ENCODE peak calls at places on chromosomes 7 and 10, in four cellular contexts. H is A549, S is K562, U is GM12878. N is an unnamed sample.

GRCh38 chr7:98618786-98619185 is 1.7 kb downstream of the NPTX2 start:
- DNase-seq in H (no peak), S (no peak), U (no peak), N (no peak)

GRCh38 chr7:155002411-155003214 is at the start of gene PAXIP1:
- DNase-seq in H (peak; percentile 57), S (peak; percentile 94), U (no peak), N (peak; percentile 29)

GRCh38 chr7:27745064-27745583 is 5.2 kb downstream of the TAX1BP1 start:
- DNase-seq in H (peak; percentile 90), S (no peak), U (no peak), N (peak; percentile 92)

GRCh38 chr10:14681305-14681704 is 93.4 kb downstream of the FAM107B start:
- DNase-seq in H (no peak), S (no peak), U (no peak), N (peak; percentile 20)

GRCh38 chr10:46074547-46074946 is 28.5 kb upstream of the MSMB start:
- DNase-seq in H (no peak), S (no peak), U (no peak), N (no peak)

GRCh38 chr10:28280652-28281051 is 22.2 kb downstream of the MPP7 start:
- DNase-seq in H (no peak), S (no peak), U (no peak), N (no peak)

GRCh38 chr10:87767253-87767652 is 50.8 kb downstream of the ATAD1 start:
- DNase-seq in H (no peak), S (no peak), U (no peak), N (no peak)

GRCh38 chr7:99042957-99043356 is 101.0 kb downstream of the SMURF1 start:
- DNase-seq in H (no peak), S (no peak), U (no peak), N (peak; percentile 43)

GRCh38 chr7:121623130-121623872 is 227.2 kb upstream of the FAM3C start:
- DNase-seq in H (no peak), S (no peak), U (no peak), N (no peak)

GRCh38 chr7:22441157-22441556 is 58.8 kb downstream of the STEAP1B start:
- DNase-seq in H (no peak), S (no peak), U (no peak), N (no peak)

GRCh38 chr7:106071999-106072714 is 40.0 kb downstream of the SYPL1 start:
- DNase-seq in H (no peak), S (peak; percentile 86), U (no peak), N (peak; percentile 87)

GRCh38 chr10:73823391-73823790 is 12.0 kb upstream of the NDST2 start:
- DNase-seq in H (no peak), S (no peak), U (no peak), N (no peak)

GRCh38 chr10:11149499-11149898 is 131.8 kb downstream of the CELF2 start:
- DNase-seq in H (no peak), S (no peak), U (no peak), N (no peak)

GRCh38 chr10:102660891-102661613 is 16.8 kb downstream of the TRIM8 start:
- DNase-seq in H (no peak), S (peak; percentile 66), U (no peak), N (peak; percentile 72)

GRCh38 chr10:126955396-126955795 is 50.2 kb downstream of the DOCK1 start:
- DNase-seq in H (no peak), S (no peak), U (no peak), N (no peak)

GRCh38 chr7:137925754-137926153 is 76.1 kb downstream of the CREB3L2 start:
- DNase-seq in H (no peak), S (no peak), U (no peak), N (no peak)

GRCh38 chr10:31320179-31320597 is 1.2 kb downstream of the ZEB1 start:
- DNase-seq in H (peak; percentile 43), S (peak; percentile 18), U (no peak), N (no peak)

GRCh38 chr10:129364949-129365348 is 102.1 kb upstream of the MGMT start:
- DNase-seq in H (no peak), S (no peak), U (no peak), N (no peak)

GRCh38 chr10:1550291-1550595 is 187.1 kb downstream of the ADARB2 start:
- DNase-seq in H (no peak), S (no peak), U (no peak), N (no peak)

GRCh38 chr10:58568428-58568935 is 55.8 kb downstream of the BICC1 start:
- DNase-seq in H (no peak), S (no peak), U (no peak), N (no peak)

GRCh38 chr10:117074621-117075020 is 63.4 kb downstream of the VAX1 start:
- DNase-seq in H (peak; percentile 32), S (no peak), U (no peak), N (peak; percentile 3)
- TF ChIP-seq POLR2AphosphoS2 in H (no peak), S (no peak), U (no peak), N (no peak)

DNA sequence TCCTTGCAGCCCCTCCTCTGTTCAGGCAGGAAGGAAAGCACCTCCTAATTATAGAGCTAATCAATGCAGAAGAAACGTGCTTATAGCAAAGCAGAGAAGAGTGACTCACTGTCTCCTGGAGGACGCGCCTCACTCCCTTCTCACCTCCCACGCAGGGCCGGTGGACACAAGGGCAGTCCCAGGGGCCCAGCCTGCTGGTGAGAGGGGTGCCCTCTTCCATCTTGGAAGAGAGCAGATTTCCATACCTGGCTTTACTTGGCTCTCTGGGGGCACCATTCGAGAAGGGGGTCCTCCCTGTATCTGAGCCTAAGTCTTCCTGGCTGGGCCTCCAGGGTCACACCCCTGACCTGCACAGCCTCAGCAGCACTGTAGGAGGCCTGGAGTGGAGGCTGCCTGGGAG is 55.8 kb downstream of the RASGEF1A start:
- DNase-seq in H (no peak), S (peak; percentile 56), U (no peak), N (no peak)
- TF ChIP-seq POLR2AphosphoS2 in H (no peak), S (no peak), U (no peak), N (no peak)

DNA sequence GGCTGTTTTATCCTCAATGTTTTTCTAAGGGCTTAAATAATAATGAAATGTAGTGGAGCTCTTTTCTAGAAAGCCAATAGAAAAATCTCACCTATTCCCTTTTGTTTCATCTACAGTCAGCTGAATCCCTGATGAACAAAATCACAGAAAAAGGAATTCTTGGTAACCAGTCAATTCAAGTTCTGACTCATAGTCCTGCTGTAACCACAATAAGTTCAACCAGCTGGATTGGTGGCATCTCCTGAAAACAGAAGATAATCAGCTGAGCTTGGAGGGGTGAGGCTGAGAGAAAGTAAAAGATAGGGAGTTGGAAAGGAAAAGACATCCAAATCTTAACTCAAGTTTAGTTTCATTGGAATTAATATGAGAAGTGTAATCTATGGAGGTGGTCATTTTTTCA is 772.1 kb downstream of the CCSER2 start:
- DNase-seq in H (no peak), S (no peak), U (no peak), N (no peak)
- TF ChIP-seq POLR2AphosphoS2 in H (no peak), S (no peak), U (no peak), N (no peak)

GRCh38 chr7:50940621-50941020 is 157.9 kb upstream of the GRB10 start:
- DNase-seq in H (no peak), S (no peak), U (no peak), N (no peak)
- TF ChIP-seq POLR2AphosphoS2 in H (no peak), S (no peak), U (no peak), N (no peak)

DNA sequence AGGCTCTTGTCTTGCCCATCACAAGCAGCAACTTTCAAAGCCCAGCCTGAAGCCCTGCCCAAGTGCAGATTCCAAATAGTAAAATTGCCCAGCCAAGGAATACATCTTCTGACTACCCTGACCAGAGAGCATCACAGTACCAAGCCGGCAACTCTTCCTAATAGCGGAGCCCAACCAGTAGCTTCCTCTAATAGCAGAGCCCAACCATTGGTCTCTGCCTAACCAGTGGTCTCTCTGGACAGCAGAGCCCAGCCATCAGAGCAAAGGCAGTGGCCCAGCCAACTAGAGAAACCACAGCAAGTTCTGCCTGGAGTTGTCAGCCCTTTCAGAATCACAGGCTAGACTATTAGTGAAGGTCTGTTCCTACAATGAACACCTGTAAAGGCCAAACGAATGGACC is 285.6 kb downstream of the HGF start:
- DNase-seq in H (no peak), S (no peak), U (no peak), N (peak; percentile 4)
- TF ChIP-seq POLR2AphosphoS2 in H (no peak), S (no peak), U (no peak), N (no peak)

DNA sequence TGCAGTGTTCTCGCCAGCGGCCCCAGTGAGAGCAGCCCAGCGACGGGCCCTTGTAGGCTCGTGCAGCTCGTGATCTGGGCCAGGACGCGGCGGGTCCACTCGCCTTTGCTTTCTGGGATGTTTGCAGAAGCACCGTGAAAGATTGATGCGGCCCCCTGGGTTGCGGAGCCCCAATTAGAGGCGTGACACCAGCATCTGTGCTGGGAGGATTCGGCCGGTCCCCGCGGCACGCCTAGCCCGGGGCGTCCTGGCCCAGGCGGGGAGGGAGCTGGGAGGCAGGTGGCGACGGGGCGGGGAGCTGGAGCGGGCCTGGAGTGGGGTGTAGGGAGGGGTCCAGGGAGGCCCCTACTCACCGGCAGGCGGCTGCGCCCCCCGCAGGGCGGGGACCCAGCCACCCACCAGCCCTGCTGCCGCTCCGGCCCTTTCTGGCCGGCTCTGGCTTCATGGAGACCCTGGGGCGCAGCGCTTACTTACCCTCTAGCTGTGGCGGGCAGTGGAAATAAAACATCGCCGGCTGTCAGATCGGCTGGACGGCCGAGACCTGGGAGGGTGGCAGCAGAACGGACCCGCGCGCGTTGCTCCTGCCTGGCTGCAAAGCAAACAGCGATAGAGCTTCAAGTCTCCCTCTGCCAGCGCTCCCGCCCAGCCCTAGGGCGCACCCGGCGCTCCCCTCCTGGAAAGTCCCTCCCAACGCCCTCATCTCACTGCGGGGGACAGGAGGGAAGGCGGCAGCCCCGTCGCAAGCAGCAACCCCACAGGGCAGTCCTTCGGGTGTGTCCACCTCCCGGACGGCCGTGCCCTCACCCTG is 752 bp downstream of the DRGX start:
- DNase-seq in H (no peak), S (no peak), U (no peak), N (no peak)
- TF ChIP-seq POLR2AphosphoS2 in H (no peak), S (no peak), U (no peak), N (no peak)

GRCh38 chr7:1979591-1980560 is 252.9 kb downstream of the MAD1L1 start:
- DNase-seq in H (no peak), S (peak; percentile 56), U (no peak), N (no peak)
- TF ChIP-seq POLR2AphosphoS2 in H (no peak), S (no peak), U (no peak), N (no peak)

GRCh38 chr10:75244487-75245353 is 9.0 kb upstream of the COMTD1 start:
- DNase-seq in H (no peak), S (no peak), U (no peak), N (no peak)
- TF ChIP-seq POLR2AphosphoS2 in H (no peak), S (no peak), U (no peak), N (no peak)

DNA sequence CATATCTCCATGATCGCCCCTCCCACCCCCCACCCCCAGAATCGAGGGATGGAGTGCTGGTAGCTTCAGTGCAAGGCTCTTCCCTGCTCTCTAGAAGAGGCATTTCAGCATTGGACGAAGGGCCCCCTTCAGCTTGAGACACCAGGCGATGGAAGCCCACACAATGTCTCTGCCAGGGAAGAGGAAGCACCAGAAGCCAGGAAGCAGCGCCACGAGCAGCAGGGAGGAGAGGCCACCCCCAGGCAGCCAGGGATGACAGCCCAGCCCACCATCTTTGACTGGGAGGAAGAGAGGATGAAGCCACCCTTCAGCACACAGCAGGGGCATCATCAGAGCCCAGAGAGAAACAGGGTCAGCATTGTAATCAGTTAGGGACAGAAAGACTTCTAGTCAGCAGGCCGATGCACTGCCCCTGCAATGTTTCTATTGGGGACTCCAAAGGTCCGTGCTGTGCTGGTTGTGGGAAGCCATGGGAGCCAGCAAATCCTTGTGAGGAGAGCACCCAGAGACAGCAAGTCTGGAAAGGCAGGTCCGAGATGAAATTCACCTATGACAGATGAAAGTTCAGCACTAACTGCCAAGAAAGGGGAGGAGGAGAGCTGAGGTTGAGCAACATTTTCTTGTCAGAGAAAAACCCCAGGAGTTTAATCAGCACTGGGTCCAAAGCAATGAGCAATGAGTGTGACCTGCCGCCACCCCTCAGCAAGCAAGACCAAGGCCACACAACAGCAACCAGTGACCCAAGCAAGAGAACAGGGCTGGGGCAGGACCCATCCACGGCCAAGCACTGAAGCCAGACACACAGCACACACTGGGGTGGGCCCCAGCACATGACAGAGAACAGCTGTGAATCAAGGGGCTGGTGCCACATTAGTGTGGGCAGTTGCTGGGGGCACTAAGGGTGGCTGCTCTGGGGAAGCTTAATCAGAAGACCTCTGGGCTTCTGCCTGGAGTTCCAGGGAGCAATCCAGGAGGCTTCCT is 15.9 kb downstream of the TMEM72 start:
- DNase-seq in H (no peak), S (no peak), U (no peak), N (peak; percentile 52)
- TF ChIP-seq POLR2AphosphoS2 in H (no peak), S (no peak), U (no peak), N (no peak)

N was measured in HepG2.